ENCODE peak calls at places on chromosome X, in five cellular contexts. H, R, M, F and A are unnamed samples.

GRCh38 chrX:100662791-100663190 is 18.8 kb downstream of the SRPX2 start:
- DNase-seq in H (no peak), R (no peak), M (no peak), F (no peak), A (no peak)

GRCh38 chrX:150291014-150291413 is 72.1 kb upstream of the MAMLD1 start:
- DNase-seq in H (no peak), R (no peak), M (no peak), F (no peak), A (no peak)

GRCh38 chrX:53223955-53224859 is 800 bp downstream of the KDM5C start:
- DNase-seq in H (peak), R (no peak), M (peak), F (peak), A (peak)

GRCh38 chrX:100939336-100939735 is 10.6 kb upstream of the XKRX start:
- DNase-seq in H (no peak), R (no peak), M (no peak), F (no peak), A (no peak)

GRCh38 chrX:9644335-9644734 is 121.3 kb downstream of the GPR143 start:
- DNase-seq in H (no peak), R (peak), M (no peak), F (no peak), A (no peak)

GRCh38 chrX:53704294-53704693 is 17.8 kb upstream of the HUWE1 start:
- DNase-seq in H (no peak), R (no peak), M (no peak), F (no peak), A (no peak)

GRCh38 chrX:6159468-6159867 is 69.2 kb downstream of the NLGN4X start:
- DNase-seq in H (no peak), R (no peak), M (no peak), F (no peak), A (no peak)

GRCh38 chrX:1534321-1535168 is 2.4 kb downstream of the P2RY8 start:
- DNase-seq in H (no peak), R (no peak), M (no peak), F (peak), A (no peak)

GRCh38 chrX:103953353-103953752 is 9.1 kb upstream of the TMSB15B start:
- DNase-seq in H (no peak), R (no peak), M (no peak), F (no peak), A (no peak)

GRCh38 chrX:9279271-9279596 is 185.6 kb upstream of the TBL1X start:
- DNase-seq in H (no peak), R (no peak), M (no peak), F (no peak), A (no peak)

GRCh38 chrX:48021026-48021900 is 14.5 kb downstream of the SPACA5 start:
- DNase-seq in H (no peak), R (peak), M (peak), F (peak), A (no peak)

GRCh38 chrX:55867254-55867653 is 149.7 kb downstream of the RRAGB start:
- DNase-seq in H (no peak), R (peak), M (no peak), F (no peak), A (no peak)

GRCh38 chrX:72052415-72053090 is 79.2 kb downstream of the RTL5 start:
- DNase-seq in H (no peak), R (no peak), M (no peak), F (no peak), A (no peak)

GRCh38 chrX:40998123-40998522 is 87.1 kb upstream of the USP9X start:
- DNase-seq in H (no peak), R (no peak), M (no peak), F (no peak), A (no peak)

GRCh38 chrX:5971300-5971699 is 257.4 kb downstream of the NLGN4X start:
- DNase-seq in H (no peak), R (no peak), M (no peak), F (no peak), A (no peak)

GRCh38 chrX:69109706-69110635 is 55.3 kb downstream of the PJA1 start:
- DNase-seq in H (peak), R (no peak), M (no peak), F (peak), A (no peak)

GRCh38 chrX:46961574-46962279 is 49.5 kb downstream of the JADE3 start:
- DNase-seq in H (no peak), R (no peak), M (no peak), F (no peak), A (no peak)

GRCh38 chrX:3663576-3664290 is 49.7 kb downstream of the PRKX start:
- DNase-seq in H (no peak), R (no peak), M (no peak), F (no peak), A (no peak)
- TF ChIP-seq SIN3A in H (no peak), R (no peak), M (no peak), F (no peak), A (no peak)

GRCh38 chrX:25204182-25204581 is 188.4 kb upstream of the ARX start:
- DNase-seq in H (no peak), R (no peak), M (peak), F (no peak), A (no peak)

GRCh38 chrX:25202827-25203226 is 187.1 kb upstream of the ARX start:
- DNase-seq in H (no peak), R (no peak), M (no peak), F (no peak), A (no peak)

GRCh38 chrX:25207803-25208202 is 192.0 kb upstream of the ARX start:
- DNase-seq in H (no peak), R (no peak), M (no peak), F (no peak), A (no peak)

GRCh38 chrX:25206761-25207160 is 191.0 kb upstream of the ARX start:
- DNase-seq in H (no peak), R (no peak), M (no peak), F (no peak), A (no peak)
- TF ChIP-seq REST in H (no peak), R (no peak), M (no peak), F (no peak), A (no peak)

GRCh38 chrX:16462912-16463311 is 187.0 kb upstream of the S100G start:
- DNase-seq in H (no peak), R (no peak), M (no peak), F (no peak), A (no peak)
- TF ChIP-seq SIN3A in H (no peak), R (no peak), M (no peak), F (no peak), A (no peak)

GRCh38 chrX:123964155-123964554 is 2.6 kb downstream of the STAG2 start:
- DNase-seq in H (no peak), R (no peak), M (no peak), F (no peak), A (no peak)
- TF ChIP-seq REST in H (no peak), R (no peak), M (no peak), F (no peak), A (no peak)